ENCODE peak calls at places on chromosomes 13 and 19, in six cellular contexts. A is spleen, I is transverse colon, E is A549, Z is upper lobe of right lung, F is cardiac muscle cell. B is an unnamed sample.

GRCh38 chr13:99018418-99019180 is 40.7 kb upstream of the DOCK9 start:
- DNase-seq in A (no peak), I (no peak), E (no peak), Z (no peak), F (peak), B (peak)

GRCh38 chr19:46580247-46580646 is 20.9 kb upstream of the CALM3 start:
- DNase-seq in A (no peak), I (no peak), E (no peak), Z (no peak), F (no peak), B (no peak)

GRCh38 chr13:65855276-65855675 is 1374.9 kb downstream of the PCDH9 start:
- DNase-seq in A (no peak), I (no peak), E (no peak), Z (no peak), F (peak), B (no peak)

GRCh38 chr13:74443623-74444022 is 309.4 kb upstream of the KLF12 start:
- DNase-seq in A (no peak), I (no peak), E (peak), Z (no peak), F (peak), B (peak)

GRCh38 chr13:65595881-65596280 is 1634.3 kb downstream of the PCDH9 start:
- DNase-seq in A (no peak), I (no peak), E (no peak), Z (no peak), F (peak), B (no peak)

GRCh38 chr19:39746836-39747529 is 9.2 kb upstream of the CLC start:
- DNase-seq in A (no peak), I (no peak), E (peak), Z (no peak), F (no peak), B (no peak)

GRCh38 chr19:31613683-31614219 is 264.5 kb upstream of the TSHZ3 start:
- DNase-seq in A (no peak), I (no peak), E (no peak), Z (no peak), F (no peak), B (no peak)

GRCh38 chr13:98026457-98026857 is 73.0 kb downstream of the IPO5 start:
- DNase-seq in A (no peak), I (no peak), E (peak), Z (no peak), F (peak), B (no peak)

GRCh38 chr13:37209621-37210020 is 104.2 kb upstream of the CSNK1A1L start:
- DNase-seq in A (no peak), I (no peak), E (no peak), Z (no peak), F (no peak), B (no peak)

GRCh38 chr13:49836516-49836915 is 44.0 kb upstream of the KPNA3 start:
- DNase-seq in A (no peak), I (no peak), E (no peak), Z (no peak), F (no peak), B (no peak)

GRCh38 chr19:1825909-1826556 is 14.0 kb upstream of the ATP8B3 start:
- DNase-seq in A (peak), I (peak), E (peak), Z (peak), F (peak), B (peak)

GRCh38 chr13:101049166-101049850 is 367.0 kb downstream of the NALCN start:
- DNase-seq in A (no peak), I (no peak), E (no peak), Z (no peak), F (no peak), B (no peak)

GRCh38 chr13:112618501-112618900 is 30.5 kb upstream of the TUBGCP3 start:
- DNase-seq in A (peak), I (no peak), E (no peak), Z (no peak), F (no peak), B (no peak)

GRCh38 chr19:5743640-5744039 is 23.2 kb downstream of the CATSPERD start:
- DNase-seq in A (no peak), I (no peak), E (no peak), Z (no peak), F (no peak), B (no peak)
- H3K4me3 ChIP-seq in A (no peak), I (no peak), E (no peak), Z (no peak), F (no peak), B (no peak)

GRCh38 chr19:11204076-11204602 is 6.8 kb upstream of the KANK2 start:
- DNase-seq in A (no peak), I (no peak), E (no peak), Z (no peak), F (no peak), B (no peak)
- H3K27ac ChIP-seq in A (peak), I (peak), E (peak), Z (no peak), F (peak), B (no peak)

GRCh38 chr19:40805258-40805868 is 6.4 kb downstream of the EGLN2 start:
- DNase-seq in A (no peak), I (peak), E (no peak), Z (no peak), F (no peak), B (no peak)

GRCh38 chr19:40802300-40803169 is 3.5 kb downstream of the EGLN2 start:
- DNase-seq in A (peak), I (peak), E (no peak), Z (peak), F (peak), B (no peak)

GRCh38 chr19:40804783-40805242 is 5.8 kb downstream of the EGLN2 start:
- DNase-seq in A (no peak), I (no peak), E (no peak), Z (peak), F (no peak), B (no peak)

GRCh38 chr19:40803170-40803856 is 4.3 kb downstream of the EGLN2 start:
- DNase-seq in A (no peak), I (no peak), E (no peak), Z (no peak), F (no peak), B (no peak)

DNA sequence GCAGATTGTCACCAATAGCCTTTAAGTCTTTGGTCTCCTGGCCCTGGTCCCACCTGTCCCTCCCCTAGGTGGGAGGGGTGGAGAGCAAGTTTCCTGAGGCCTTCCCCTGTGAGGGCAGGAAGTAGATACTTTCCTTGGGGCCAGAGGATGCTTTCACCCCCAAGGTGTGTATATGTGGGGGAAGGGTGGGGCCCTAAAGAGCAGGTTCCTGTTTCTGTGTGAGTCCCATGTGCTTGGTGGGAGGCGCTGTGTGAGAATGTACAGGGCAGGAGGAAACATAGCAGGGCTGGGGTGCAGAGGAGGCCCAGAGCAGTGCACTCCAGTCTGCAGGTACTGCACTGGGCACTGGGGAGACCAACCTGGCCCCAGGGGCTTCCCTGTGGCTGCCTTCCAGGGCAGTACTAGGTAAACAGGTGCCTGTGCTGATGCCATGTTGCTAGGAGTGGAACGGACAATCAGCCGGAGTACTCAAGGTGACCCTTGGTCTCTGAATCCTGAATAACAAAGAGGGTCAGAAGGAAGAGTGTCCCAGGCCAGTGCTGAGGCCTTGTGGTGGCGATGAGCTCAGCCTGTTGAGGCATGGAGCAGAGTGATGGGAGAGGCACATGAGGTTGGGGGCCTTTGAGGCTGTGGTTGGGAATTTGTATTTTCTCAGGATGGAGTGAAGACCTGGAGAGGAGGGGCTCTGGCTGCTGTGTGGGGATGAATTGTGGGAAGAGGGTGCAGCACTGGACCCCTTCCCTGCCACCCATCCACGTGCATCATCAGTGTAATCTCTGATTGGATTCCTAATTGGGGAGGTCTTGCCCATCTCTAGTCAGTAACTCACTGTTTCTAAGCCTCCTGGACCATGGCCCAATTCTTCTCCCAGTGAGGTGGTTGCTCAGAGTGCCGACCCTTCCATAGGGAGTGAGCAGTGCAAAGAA is 5.1 kb downstream of the EGLN2 start:
- DNase-seq in A (peak), I (peak), E (no peak), Z (peak), F (no peak), B (peak)
- H3K4me3 ChIP-seq in A (peak), I (peak), E (no peak), Z (peak), F (no peak), B (no peak)

DNA sequence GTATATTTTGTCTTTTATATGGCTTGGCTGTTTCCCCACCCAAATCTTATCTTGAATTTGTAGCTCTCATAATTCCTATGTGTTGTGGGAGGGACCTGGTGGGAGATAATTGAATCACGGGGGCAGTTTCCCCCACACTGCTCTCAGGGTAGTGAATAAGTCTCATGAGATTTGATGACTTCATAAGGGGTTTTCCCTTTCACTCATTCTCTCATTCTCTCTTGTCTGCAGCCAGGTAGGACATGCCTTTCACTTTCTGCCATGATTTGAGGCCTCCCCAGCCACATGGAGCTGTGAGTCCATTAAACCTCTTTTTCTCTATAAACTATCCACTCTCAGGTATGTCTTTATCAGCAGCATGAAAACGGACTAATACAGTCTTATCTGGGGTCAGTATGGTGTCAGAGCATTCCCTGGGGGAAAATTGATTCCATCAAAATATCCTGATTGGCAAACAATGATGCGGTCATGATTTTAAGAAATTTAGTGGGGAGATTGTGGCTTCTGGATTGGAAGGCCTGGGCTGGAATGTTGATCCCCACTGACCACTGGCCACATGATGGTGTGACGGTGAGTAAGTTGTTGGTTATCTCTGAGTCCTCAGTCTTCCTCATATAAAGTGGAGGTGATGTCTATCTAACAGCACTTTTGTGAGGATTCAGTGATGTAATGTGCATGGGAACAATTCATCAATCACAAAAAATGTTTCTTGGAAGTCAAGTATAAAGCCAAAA is 27.5 kb upstream of the ANKRD10 start:
- DNase-seq in A (no peak), I (no peak), E (no peak), Z (no peak), F (no peak), B (peak)
- H3K27ac ChIP-seq in A (no peak), I (no peak), E (no peak), Z (no peak), F (no peak), B (no peak)

GRCh38 chr13:40410315-40410714 is 256.1 kb downstream of the FOXO1 start:
- DNase-seq in A (no peak), I (no peak), E (no peak), Z (no peak), F (peak), B (no peak)
- H3K4me3 ChIP-seq in A (no peak), I (no peak), E (no peak), Z (no peak), F (no peak), B (no peak)

GRCh38 chr19:45097776-45098520 is 5.0 kb downstream of the PPP1R37 start:
- DNase-seq in A (no peak), I (no peak), E (peak), Z (peak), F (peak), B (peak)
- H3K27ac ChIP-seq in A (no peak), I (peak), E (peak), Z (peak), F (peak), B (no peak)

GRCh38 chr13:21318891-21319532 is 140.1 kb downstream of the ZDHHC20 start:
- DNase-seq in A (no peak), I (no peak), E (no peak), Z (peak), F (peak), B (no peak)
- H3K4me3 ChIP-seq in A (no peak), I (peak), E (no peak), Z (peak), F (no peak), B (no peak)

GRCh38 chr13:68048802-68049359 is 818.7 kb upstream of the PCDH9 start:
- DNase-seq in A (no peak), I (no peak), E (no peak), Z (no peak), F (no peak), B (no peak)

GRCh38 chr13:68047889-68048288 is 817.8 kb upstream of the PCDH9 start:
- DNase-seq in A (no peak), I (no peak), E (no peak), Z (no peak), F (no peak), B (peak)

GRCh38 chr13:68051910-68052309 is 821.8 kb upstream of the PCDH9 start:
- DNase-seq in A (no peak), I (no peak), E (no peak), Z (no peak), F (no peak), B (no peak)

GRCh38 chr13:68050746-68051145 is 820.6 kb upstream of the PCDH9 start:
- DNase-seq in A (no peak), I (no peak), E (no peak), Z (no peak), F (no peak), B (no peak)

DNA sequence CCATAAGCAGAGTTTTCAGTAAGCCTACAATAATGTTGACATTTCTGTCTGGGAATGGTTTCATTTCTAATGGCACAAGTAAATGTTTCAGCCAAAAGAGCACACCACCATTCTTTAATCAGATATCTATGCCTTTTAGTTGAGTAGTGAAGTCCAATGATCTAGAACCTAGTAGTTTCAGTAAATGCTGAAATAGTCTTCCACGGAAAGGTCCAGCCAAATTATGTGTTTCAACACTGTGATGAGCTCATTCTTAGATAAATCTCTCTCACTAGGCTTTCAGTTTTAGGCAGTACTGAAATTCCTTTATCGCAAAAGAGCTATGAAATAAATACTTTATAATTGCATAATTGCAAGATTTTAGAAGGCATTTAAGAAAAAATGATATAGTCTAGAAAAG is 816.8 kb upstream of the PCDH9 start:
- DNase-seq in A (no peak), I (no peak), E (no peak), Z (no peak), F (peak), B (no peak)
- H3K27ac ChIP-seq in A (no peak), I (no peak), E (no peak), Z (no peak), F (no peak), B (no peak)

GRCh38 chr19:45424191-45425058 is 708 bp upstream of the ERCC1 start:
- DNase-seq in A (peak), I (peak), E (peak), Z (peak), F (peak), B (peak)
- H3K4me3 ChIP-seq in A (peak), I (peak), E (peak), Z (peak), F (peak), B (peak)